ENCODE peak calls at places on chromosomes 2 and 18, in six cellular contexts. P is MM.1S, B is neural progenitor cell, R is astrocyte, M is H1, O is fibroblast of lung. X is an unnamed sample.

GRCh38 chr2:111178730-111179405 is 58.2 kb downstream of the BCL2L11 start:
- DNase-seq in M (no peak), P (no peak), O (peak), B (no peak), R (peak), X (no peak)

GRCh38 chr2:127422631-127423475 is 4.6 kb downstream of the PROC start:
- DNase-seq in R (no peak), M (no peak), O (no peak), B (peak), P (no peak), X (peak)

GRCh38 chr2:166651080-166651675 is 157.1 kb upstream of the SCN7A start:
- DNase-seq in O (peak), M (no peak), R (peak), P (no peak), B (no peak), X (no peak)

GRCh38 chr2:75021672-75022071 is 63.2 kb downstream of the POLE4 start:
- DNase-seq in M (no peak), R (peak), B (no peak), O (peak), P (no peak), X (no peak)

GRCh38 chr2:240302041-240302440 is 133.4 kb upstream of the GPC1 start:
- DNase-seq in B (no peak), R (no peak), M (no peak), O (no peak), P (no peak), X (no peak)

GRCh38 chr2:130261970-130262760 is 63.9 kb upstream of the TUBA3E start:
- DNase-seq in O (no peak), P (no peak), M (no peak), R (no peak), B (no peak), X (no peak)

GRCh38 chr2:71705171-71705960 is 252.0 kb downstream of the DYSF start:
- DNase-seq in O (no peak), R (no peak), P (no peak), M (no peak), B (no peak), X (no peak)

GRCh38 chr18:30787410-30787809 is 255.1 kb downstream of the DSC3 start:
- DNase-seq in R (no peak), O (no peak), P (no peak), B (no peak), M (no peak), X (no peak)

GRCh38 chr2:8454797-8455196 is 227.1 kb upstream of the ID2 start:
- DNase-seq in R (no peak), M (no peak), B (no peak), P (no peak), O (no peak), X (no peak)

GRCh38 chr2:231342111-231342711 is 53.3 kb upstream of the B3GNT7 start:
- DNase-seq in R (no peak), M (no peak), P (no peak), B (peak), O (no peak), X (no peak)

DNA sequence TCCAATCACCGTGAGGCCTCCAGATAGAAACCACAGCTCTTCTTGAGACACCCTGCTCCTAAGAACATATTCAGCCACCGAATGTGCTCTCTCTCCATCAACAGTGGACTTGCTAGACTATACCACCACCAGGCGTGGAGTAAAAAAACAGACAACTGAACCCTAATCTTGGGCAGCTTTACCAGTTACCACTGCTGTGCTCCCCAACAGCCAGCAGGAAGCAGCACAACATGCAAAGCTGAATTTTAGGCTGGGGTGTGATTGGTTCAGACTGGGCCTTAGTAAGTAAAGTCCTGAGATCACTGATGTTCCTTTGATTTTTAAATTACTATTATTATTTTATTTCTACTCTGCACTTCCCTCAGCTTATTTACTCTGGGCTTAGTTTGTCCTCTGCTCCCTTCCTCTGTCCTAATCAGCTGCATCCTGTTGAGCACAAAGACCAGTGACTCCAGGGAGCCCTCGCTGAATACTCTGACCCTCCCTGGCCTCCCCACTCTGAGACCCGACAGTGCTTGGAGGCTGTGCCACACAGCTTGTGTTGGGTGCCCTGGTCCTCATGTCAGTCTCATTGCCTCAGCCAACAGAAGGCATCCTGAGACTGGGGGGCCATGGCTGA is 21.9 kb downstream of the MRPL35 start:
- DNase-seq in B (peak), O (peak), M (no peak), P (peak), R (peak), X (peak)
- H3K9ac ChIP-seq in B (no peak), O (no peak), M (no peak), P (no peak), R (no peak), X (no peak)

DNA sequence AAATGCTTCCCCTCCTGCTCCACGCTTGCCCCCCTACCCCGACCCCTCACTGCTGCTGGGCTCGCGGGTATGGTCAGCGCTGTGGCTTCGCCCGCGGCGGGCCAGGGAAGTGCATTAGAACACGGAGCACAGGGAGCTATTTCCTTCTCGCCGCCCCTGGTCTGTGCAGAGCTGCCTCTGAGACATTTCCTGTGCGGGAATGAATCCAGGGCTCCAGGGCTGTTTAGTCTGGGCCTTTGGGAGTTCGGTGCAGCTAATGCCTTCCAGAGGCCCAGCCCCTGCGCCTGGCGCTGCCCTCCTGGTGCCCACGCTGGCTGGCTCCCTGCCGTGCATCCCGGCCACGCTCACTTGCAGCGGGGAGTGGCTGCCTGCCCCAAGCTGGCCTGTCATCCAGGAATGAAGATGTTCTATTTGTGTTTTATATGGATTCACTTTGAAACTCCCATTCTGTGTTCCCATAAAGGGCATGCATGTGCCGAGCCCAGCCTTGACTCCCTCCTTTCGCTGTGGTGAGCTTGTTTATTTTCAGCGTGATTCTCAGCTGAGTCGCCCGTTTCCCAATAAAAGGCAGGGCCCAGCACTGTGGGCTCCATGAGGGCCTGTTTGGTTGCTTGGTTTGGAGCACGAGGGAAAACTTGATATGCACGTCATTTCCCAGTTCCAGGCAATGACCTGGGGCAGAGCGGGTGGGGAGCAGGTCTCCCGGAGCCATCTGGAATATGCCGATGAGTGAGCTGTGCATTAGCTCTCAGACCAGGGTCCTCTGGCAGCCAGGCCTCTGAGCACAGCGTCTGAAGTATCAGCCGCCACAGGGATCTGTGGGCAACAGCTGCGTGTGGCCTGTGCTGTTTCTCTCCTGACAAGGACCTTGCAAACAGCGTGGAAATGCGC is 42.7 kb downstream of the SH3RF3 start:
- DNase-seq in B (no peak), R (peak), O (peak), M (no peak), P (no peak), X (no peak)
- TF ChIP-seq CTCF in B (no peak), R (no peak), O (peak), M (no peak), P (no peak), X (no peak)

DNA sequence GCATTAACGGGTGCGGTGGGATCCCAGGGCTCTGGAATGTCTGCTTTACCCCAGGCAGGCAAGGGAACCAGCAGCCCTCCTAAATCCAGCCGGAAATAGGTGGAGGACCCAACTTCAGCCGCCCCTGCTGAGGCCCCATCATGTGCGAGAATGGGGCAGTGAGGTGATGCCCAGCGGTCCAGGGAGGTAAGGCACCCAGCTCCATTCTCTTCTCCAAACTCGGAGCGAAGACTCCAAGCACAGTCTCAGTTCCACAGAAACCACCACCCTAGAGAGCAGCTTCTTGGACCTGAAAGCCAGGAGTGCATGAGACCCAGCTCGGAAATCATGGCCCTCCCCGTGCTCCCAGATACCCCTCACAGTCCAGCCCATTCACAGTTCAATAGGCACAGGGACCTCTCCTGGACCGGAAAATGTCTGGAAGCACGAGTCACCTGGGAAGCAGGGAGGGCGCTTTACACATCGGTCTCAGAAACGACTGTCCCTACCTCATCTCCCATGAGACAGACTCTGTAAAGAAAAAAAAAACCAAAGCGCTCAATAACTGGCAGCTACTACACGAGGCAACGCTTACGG is 2.1 kb downstream of the SDC1 start:
- DNase-seq in B (no peak), M (no peak), O (no peak), R (no peak), P (peak), X (no peak)
- H3K9ac ChIP-seq in B (no peak), M (no peak), O (no peak), R (peak), P (peak), X (no peak)

DNA sequence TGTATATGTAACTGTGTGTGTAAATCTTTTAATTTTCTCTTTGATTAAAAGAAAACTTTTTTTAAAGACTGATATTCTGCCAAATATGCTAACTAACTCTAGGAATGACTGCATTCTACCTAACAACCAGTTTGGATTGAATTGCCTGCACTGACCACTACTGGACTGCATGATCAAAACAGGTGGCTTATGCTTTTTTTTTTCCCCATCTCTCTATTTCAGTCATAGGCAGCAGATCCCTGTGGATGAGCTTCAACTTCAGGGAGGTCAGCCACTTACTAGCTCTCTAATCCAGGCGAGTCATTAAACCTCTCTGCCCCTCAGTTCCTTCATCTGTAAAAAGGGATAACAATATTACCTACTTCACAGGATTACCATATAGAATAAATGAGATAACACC is 138.6 kb upstream of the SERTAD2 start:
- DNase-seq in M (no peak), B (no peak), O (no peak), R (no peak), P (no peak), X (no peak)
- TF ChIP-seq CTCF in M (no peak), B (no peak), O (no peak), R (no peak), P (no peak), X (no peak)

X was measured in DND-41.